ENCODE peak calls at places on chromosomes 2 and 18, in four cellular contexts. F is GM23338; M is tibial artery; V is stimulated activated CD4-positive, alpha-beta T cell treated with anti-CD3 and anti-CD28 coated beads, Interleukin-15, amount 100 ng/mL, for 24 hours. N is an unnamed sample.

GRCh38 chr2:12728221-12728777 is 11.6 kb downstream of the TRIB2 start:
- DNase-seq in F (no peak), M (no peak), V (peak; percentile 58), N (no peak)

GRCh38 chr2:71631411-71631931 is 178.1 kb downstream of the DYSF start:
- DNase-seq in F (no peak), M (no peak), V (no peak), N (no peak)

GRCh38 chr2:239200646-239201530 is 199.9 kb downstream of the HDAC4 start:
- DNase-seq in F (no peak), M (no peak), V (no peak), N (no peak)

GRCh38 chr2:173750332-173750731 is 214.8 kb downstream of the SP3 start:
- DNase-seq in F (peak; percentile 82), M (no peak), V (no peak), N (no peak)

GRCh38 chr2:38665854-38666577 is at the start of gene GALM:
- DNase-seq in F (peak; percentile 98), M (peak; percentile 87), V (peak; percentile 76), N (no peak)

GRCh38 chr2:85602476-85603234 is at the start of gene TMEM150A:
- DNase-seq in F (peak; percentile 93), M (peak; percentile 96), V (peak; percentile 93), N (peak; percentile 72)

GRCh38 chr2:161237397-161238263 is 70.6 kb upstream of the PSMD14 start:
- DNase-seq in F (peak; percentile 73), M (peak; percentile 34), V (peak; percentile 64), N (no peak)

GRCh38 chr18:48813833-48814489 is 136.8 kb downstream of the SMAD7 start:
- DNase-seq in F (no peak), M (peak; percentile 52), V (no peak), N (no peak)

GRCh38 chr18:37535968-37536367 is 29.6 kb downstream of the CELF4 start:
- DNase-seq in F (no peak), M (no peak), V (no peak), N (no peak)

GRCh38 chr2:69387770-69388481 is 899 bp upstream of the GFPT1 start:
- DNase-seq in F (no peak), M (no peak), V (no peak), N (no peak)